ENCODE peak calls at places on chromosomes 13 and 19, in four cellular contexts. N, G, C and T are unnamed samples.

GRCh38 chr13:28583661-28584091 is 75.3 kb upstream of the POMP start:
- DNase-seq in G (peak), N (no peak), C (no peak), T (no peak)

GRCh38 chr13:51000576-51001260 is 91.1 kb downstream of the RNASEH2B start:
- DNase-seq in N (no peak), C (no peak), G (peak), T (no peak)

GRCh38 chr13:51249767-51250741 is 27.9 kb downstream of the FAM124A start:
- DNase-seq in C (no peak), G (no peak), N (no peak), T (no peak)

GRCh38 chr19:38004505-38005223 is 97.7 kb downstream of the SIPA1L3 start:
- DNase-seq in G (peak), N (peak), C (peak), T (no peak)

GRCh38 chr13:44969858-44970484 is 19.3 kb downstream of the NUFIP1 start:
- DNase-seq in N (no peak), C (peak), G (peak), T (no peak)

GRCh38 chr13:66033924-66034323 is 1196.2 kb downstream of the PCDH9 start:
- DNase-seq in C (no peak), N (no peak), G (no peak), T (no peak)

GRCh38 chr13:114264886-114265611 is 16.4 kb upstream of the UPF3A start:
- DNase-seq in C (no peak), N (no peak), G (peak), T (no peak)

GRCh38 chr13:26964278-26965057 is 203.9 kb upstream of the GPR12 start:
- DNase-seq in C (no peak), N (no peak), G (peak), T (no peak)

GRCh38 chr19:16566161-16566560 is 6.1 kb downstream of the SLC35E1 start:
- DNase-seq in G (no peak), C (no peak), N (no peak), T (no peak)

GRCh38 chr19:38458991-38459390 is 25.5 kb downstream of the RYR1 start:
- DNase-seq in C (no peak), N (no peak), G (no peak), T (no peak)

GRCh38 chr13:46359731-46360130 is 27.3 kb downstream of the RUBCNL start:
- DNase-seq in C (no peak), G (peak), N (no peak), T (no peak)

GRCh38 chr19:31883299-31883990 is 462.0 kb upstream of the ZNF507 start:
- DNase-seq in C (no peak), N (no peak), G (no peak), T (no peak)

GRCh38 chr13:30737511-30738342 is 2.4 kb downstream of the ALOX5AP start:
- DNase-seq in C (no peak), N (no peak), G (no peak), T (no peak)

GRCh38 chr19:40216777-40217026 is 1.5 kb downstream of the TTC9B start:
- DNase-seq in G (no peak), N (no peak), C (no peak), T (no peak)

GRCh38 chr19:49881672-49882394 is 4.3 kb downstream of the TBC1D17 start:
- DNase-seq in C (peak), N (no peak), G (no peak), T (no peak)

GRCh38 chr19:49882643-49883042 is 5.1 kb downstream of the TBC1D17 start:
- DNase-seq in C (no peak), G (no peak), N (no peak), T (no peak)

GRCh38 chr19:49884760-49885159 is 7.3 kb downstream of the TBC1D17 start:
- DNase-seq in G (no peak), C (no peak), N (no peak), T (no peak)

GRCh38 chr19:49884109-49884508 is 6.6 kb downstream of the TBC1D17 start:
- DNase-seq in C (no peak), G (no peak), N (no peak), T (no peak)

GRCh38 chr19:49883094-49883493 is 5.6 kb downstream of the TBC1D17 start:
- DNase-seq in N (no peak), C (no peak), G (no peak), T (no peak)
- H4K5ac ChIP-seq in N (no peak), C (no peak), G (no peak), T (no peak)

GRCh38 chr13:34777914-34778303 is 164.2 kb upstream of the NBEA start:
- DNase-seq in N (no peak), C (no peak), G (no peak), T (no peak)

GRCh38 chr13:34779171-34779570 is 162.9 kb upstream of the NBEA start:
- DNase-seq in G (no peak), N (no peak), C (peak), T (no peak)

GRCh38 chr13:34772881-34773280 is 169.2 kb upstream of the NBEA start:
- DNase-seq in N (no peak), C (no peak), G (no peak), T (no peak)

GRCh38 chr13:34776390-34776981 is 165.6 kb upstream of the NBEA start:
- DNase-seq in G (no peak), C (peak), N (no peak), T (no peak)

DNA sequence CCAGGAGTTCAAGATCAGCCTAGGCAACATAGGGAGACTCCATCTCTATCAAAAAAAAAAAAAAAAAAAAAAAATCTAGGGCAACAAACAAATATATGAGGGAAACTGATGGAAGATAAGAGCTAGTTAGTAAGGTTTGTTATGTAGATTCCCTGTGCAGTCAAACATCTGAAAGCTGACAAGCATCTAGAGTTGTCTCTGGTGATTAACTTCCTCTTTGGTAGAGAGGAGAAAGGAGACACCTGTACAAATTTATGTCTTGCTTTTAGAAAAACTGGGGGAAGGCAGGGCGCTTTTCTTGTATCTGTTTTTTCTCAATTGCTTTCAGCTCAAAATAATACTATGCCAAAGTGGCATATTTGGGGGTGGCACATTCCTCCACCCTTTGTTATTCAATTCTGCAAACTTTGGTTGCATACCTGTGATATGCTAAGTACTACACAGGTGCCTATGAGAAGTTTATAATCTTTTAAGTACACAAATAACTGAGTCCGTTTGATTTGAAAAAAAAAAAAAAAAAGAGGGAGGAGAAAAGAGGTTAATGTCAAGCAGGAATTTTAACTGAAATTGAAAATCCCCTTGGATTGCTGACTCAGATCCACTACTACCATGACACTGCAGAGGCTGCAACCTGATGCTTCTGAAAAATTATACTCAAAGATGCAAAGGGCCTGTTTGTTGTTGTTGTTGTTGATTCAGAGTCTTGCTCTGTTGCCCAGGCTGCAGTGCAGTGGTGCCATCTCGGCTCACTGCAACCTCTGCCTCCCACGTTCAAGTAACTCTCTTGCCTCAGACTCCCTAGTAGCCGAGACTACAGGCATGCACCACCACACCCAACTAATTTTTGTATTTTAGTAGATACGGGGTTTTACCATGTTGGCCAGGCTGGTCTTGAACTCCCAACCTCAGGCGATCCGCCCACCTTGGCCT is 164.8 kb upstream of the NBEA start:
- DNase-seq in N (no peak), C (no peak), G (no peak), T (no peak)
- H4K5ac ChIP-seq in N (no peak), C (no peak), G (no peak), T (no peak)

DNA sequence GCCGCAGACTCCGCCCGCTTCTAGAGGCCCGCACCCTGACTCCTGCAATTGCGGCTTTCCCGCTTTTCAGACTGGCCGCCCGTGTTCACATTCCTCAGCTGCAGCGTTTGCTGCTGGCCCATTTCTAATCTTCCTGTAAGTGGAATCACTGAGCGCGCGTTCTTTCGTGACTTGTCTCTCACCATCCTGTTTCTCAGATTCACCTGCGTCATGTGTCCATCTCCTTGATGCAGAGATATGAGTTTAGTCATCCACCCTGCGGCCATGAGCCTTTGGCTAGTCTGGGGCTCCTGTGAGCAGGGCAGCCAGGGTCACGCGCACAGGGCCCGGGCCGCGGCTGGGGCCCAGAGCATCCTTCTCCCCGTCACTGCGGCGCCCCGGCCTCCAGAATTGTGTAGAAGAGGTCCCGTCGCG is 110.0 kb downstream of the CRYL1 start:
- DNase-seq in C (no peak), N (no peak), G (no peak), T (no peak)
- H4K5ac ChIP-seq in C (no peak), N (no peak), G (no peak), T (no peak)

GRCh38 chr13:95426631-95427030 is 125.4 kb upstream of the ABCC4 start:
- DNase-seq in N (no peak), G (no peak), C (no peak), T (no peak)

GRCh38 chr13:95437561-95437960 is 115.0 kb upstream of the CLDN10 start:
- DNase-seq in N (no peak), G (no peak), C (peak), T (no peak)

DNA sequence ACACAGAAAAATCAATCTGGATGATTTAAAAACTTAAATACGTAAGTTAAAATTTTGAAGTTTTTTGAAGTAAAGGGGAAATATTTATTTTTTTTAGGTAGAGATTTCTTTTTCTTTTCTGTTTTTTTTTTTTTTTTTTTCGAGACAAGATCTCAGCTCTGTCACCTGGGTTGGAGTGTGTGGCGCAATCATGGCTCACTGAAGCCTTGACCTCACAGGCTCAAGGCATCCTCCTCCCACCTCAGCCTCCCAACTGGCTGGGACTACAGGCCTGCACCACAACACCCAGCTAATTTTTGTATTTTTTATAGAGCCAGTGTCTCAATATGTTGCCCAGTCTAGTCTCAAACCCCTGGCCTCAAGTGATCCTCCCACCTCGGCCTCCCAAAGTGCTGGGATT is 120.4 kb upstream of the CLDN10 start:
- DNase-seq in N (no peak), G (no peak), C (no peak), T (no peak)
- H4K5ac ChIP-seq in N (no peak), G (no peak), C (no peak), T (no peak)

GRCh38 chr19:6271251-6271650 is 8.5 kb downstream of the MLLT1 start:
- DNase-seq in G (peak), N (peak), C (peak), T (no peak)

GRCh38 chr19:6270076-6270745 is 9.6 kb downstream of the MLLT1 start:
- DNase-seq in N (no peak), G (no peak), C (no peak), T (no peak)

GRCh38 chr19:6271721-6272410 is 7.9 kb downstream of the MLLT1 start:
- DNase-seq in C (peak), G (peak), N (peak), T (no peak)

GRCh38 chr19:6269101-6269886 is 10.5 kb downstream of the MLLT1 start:
- DNase-seq in N (no peak), C (no peak), G (no peak), T (no peak)

GRCh38 chr19:6270822-6271221 is 9.0 kb downstream of the MLLT1 start:
- DNase-seq in N (no peak), G (no peak), C (no peak), T (no peak)
- H4K5ac ChIP-seq in N (no peak), G (no peak), C (no peak), T (no peak)

GRCh38 chr19:47319923-47320871 is 10.5 kb downstream of the C5AR1 start:
- DNase-seq in C (no peak), N (no peak), G (no peak), T (no peak)

GRCh38 chr19:47313754-47314133 is 4.1 kb downstream of the C5AR1 start:
- DNase-seq in C (no peak), G (no peak), N (no peak), T (no peak)

GRCh38 chr19:47312366-47313006 is 2.8 kb downstream of the C5AR1 start:
- DNase-seq in G (no peak), N (no peak), C (no peak), T (no peak)

GRCh38 chr19:47315125-47315821 is 5.6 kb downstream of the C5AR1 start:
- DNase-seq in N (peak), C (peak), G (peak), T (no peak)

GRCh38 chr19:47316513-47316912 is 6.9 kb downstream of the C5AR1 start:
- DNase-seq in G (no peak), C (no peak), N (no peak), T (no peak)
- H4K5ac ChIP-seq in G (no peak), C (no peak), N (no peak), T (no peak)

DNA sequence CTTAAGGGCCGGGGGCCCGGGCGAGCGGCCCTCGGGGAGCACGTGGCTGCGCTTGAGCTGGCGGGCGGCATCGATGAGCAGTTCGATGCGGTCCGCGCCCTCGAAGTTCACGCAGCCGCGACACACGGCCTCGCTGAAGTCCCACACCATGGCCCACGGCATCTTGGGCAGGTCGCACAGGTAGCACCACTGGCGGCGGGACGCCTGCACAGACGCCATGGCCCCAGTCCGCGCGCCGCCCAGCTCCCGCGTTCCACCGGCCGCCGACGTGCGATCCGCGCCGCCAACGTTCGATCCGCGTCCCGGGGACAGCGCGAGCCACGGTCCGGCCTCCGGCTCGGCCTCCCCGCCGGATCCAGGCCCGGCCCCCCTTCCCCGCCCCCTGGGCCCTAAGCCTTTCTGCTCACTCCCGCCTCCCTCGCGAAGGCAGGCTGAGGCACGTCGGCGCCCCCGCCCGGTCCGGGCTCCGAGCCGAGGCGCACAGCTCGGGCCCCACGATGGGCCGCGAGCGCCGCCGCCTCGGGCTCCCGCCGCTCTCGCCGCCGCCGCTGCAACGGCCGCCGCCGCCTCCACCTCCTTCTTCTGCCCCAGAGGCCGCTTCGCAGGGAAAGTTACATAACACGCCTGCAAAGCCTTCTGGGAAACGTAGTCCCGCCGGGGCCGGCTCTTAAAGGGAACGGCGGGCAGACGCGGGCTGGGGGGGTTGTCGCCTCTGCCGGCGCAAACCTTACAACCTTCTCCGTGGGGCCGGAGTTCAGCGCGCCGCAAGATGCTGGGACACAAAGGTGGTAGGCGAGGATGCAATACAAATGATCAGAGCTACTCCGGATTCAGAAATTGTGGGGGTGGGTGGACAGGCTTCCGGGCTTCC is at the start of gene IRF2BP1:
- DNase-seq in C (peak), G (peak), N (peak), T (no peak)
- H4K5ac ChIP-seq in C (no peak), G (peak), N (no peak), T (peak)

DNA sequence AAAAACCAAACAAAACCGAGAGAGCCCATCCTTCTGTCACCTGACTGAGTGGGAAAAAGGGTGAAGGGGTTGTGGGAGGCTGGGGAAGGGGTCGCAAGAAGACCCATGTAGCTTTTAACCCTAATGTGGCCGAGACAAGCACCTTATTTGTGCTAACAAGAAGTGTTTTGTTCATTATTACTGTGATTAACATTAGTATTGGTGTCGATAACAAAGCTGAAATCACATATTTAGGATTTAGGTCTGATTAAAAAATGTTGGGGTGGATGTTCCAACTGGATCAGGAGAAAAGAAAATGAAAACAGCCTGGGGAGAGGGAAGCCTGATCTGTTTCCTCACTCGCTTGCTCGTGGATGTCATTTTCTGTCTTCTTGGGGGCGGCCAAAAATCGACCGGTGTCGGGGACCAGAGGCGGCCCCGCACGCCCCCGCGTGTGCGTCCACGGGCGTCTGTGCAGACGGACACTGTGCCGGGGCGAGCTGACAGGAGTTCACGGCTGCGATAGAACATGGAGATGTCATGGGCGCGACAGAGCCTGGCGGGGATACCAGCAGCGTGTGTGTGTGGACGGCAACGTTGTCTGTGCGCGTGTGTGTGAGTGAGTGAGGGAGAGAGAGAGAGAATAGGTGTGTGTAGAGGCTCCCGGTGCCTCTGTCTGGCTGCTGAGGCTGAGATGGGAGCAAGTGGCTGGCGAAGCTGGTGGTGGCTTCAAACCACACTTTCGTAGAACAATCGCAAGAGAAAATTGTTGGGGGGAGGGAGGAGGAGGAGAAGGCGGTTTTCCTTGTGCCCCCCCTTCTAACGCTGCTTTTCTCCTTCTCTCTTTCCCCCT is 29.1 kb downstream of the NFIX start:
- DNase-seq in N (no peak), C (peak), G (peak), T (no peak)
- H4K5ac ChIP-seq in N (no peak), C (no peak), G (peak), T (no peak)

DNA sequence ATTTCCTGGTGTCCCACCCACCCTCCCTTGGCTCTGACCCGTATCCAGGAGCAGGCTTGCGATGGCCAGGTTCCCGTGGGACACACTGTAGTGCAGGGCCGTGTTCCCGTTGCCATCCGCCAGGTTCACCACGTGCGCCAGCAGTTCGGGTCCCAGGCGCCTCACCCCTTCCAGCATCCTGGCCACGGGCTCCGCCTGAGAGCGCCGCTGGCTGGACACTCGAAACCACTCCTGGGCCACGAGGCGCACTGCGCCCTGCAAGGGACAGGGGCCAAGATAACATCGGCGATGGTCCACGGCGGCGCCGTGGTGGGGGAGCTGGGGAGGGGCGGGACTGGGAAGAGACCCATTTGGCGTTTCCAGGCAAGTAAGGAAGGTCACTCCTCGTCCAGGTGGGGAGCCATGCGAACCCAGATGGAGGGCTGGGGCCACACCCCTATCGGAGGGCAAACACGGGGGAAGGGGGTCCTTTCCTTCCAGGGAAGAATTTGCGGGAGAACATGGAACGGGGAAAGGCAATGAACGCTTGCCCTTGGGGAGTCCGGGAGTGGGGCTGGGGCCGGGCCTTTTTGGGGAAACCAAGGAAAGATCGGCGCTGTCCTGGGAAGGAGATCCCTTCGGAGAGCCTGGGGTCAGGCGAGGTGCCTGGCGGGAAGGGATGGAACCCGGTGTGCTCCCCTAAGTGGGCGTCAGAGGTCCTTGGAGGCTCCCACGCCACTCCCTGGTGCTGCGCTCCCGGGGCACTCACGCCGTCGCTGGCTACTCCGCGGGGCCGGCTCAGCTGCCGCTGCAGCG is 9.9 kb downstream of the KANK3 start:
- DNase-seq in N (peak), G (no peak), C (no peak), T (peak)
- H4K5ac ChIP-seq in N (no peak), G (no peak), C (no peak), T (no peak)